ENCODE peak calls at places on chromosomes 3 and 15, in ten cellular contexts. One of them, this sample, is unnamed.

GRCh38 chr3:45911496-45912226 is 25.3 kb downstream of the CCR9 start:
- DNase-seq in aorta: no peak
- DNase-seq in stimulated activated CD4-positive, alpha-beta T cell treated with anti-CD3 and anti-CD28 coated beads, Interleukin-2, amount 100 ng/mL, for 48 hours: no peak
- DNase-seq in foreskin fibroblast: no peak
- DNase-seq in body of pancreas: no peak
- DNase-seq in neural progenitor cell: no peak
- DNase-seq in PC-3: no peak
- DNase-seq in GM12864: no peak
- DNase-seq in ovary: no peak
- DNase-seq in effector CD4-positive, alpha-beta T cell: no peak
- DNase-seq in this sample: no peak

GRCh38 chr15:63896336-63897115 is 62.8 kb upstream of the HERC1 start:
- DNase-seq in aorta: peak; percentile 69
- DNase-seq in stimulated activated CD4-positive, alpha-beta T cell treated with anti-CD3 and anti-CD28 coated beads, Interleukin-2, amount 100 ng/mL, for 48 hours: no peak
- DNase-seq in foreskin fibroblast: peak; percentile 77
- DNase-seq in body of pancreas: peak; percentile 27
- DNase-seq in neural progenitor cell: no peak
- DNase-seq in PC-3: peak; percentile 43
- DNase-seq in GM12864: peak; percentile 91
- DNase-seq in ovary: peak; percentile 38
- DNase-seq in effector CD4-positive, alpha-beta T cell: no peak
- DNase-seq in this sample: peak; percentile 50

GRCh38 chr3:128992926-128993460 is 883 bp downstream of the CFAP92 start:
- DNase-seq in aorta: no peak
- DNase-seq in stimulated activated CD4-positive, alpha-beta T cell treated with anti-CD3 and anti-CD28 coated beads, Interleukin-2, amount 100 ng/mL, for 48 hours: no peak
- DNase-seq in foreskin fibroblast: no peak
- DNase-seq in body of pancreas: no peak
- DNase-seq in neural progenitor cell: no peak
- DNase-seq in PC-3: no peak
- DNase-seq in GM12864: no peak
- DNase-seq in ovary: no peak
- DNase-seq in effector CD4-positive, alpha-beta T cell: no peak
- DNase-seq in this sample: no peak

GRCh38 chr3:123089611-123090301 is 22.9 kb downstream of the PDIA5 start:
- DNase-seq in aorta: peak; percentile 87
- DNase-seq in stimulated activated CD4-positive, alpha-beta T cell treated with anti-CD3 and anti-CD28 coated beads, Interleukin-2, amount 100 ng/mL, for 48 hours: no peak
- DNase-seq in foreskin fibroblast: peak; percentile 58
- DNase-seq in body of pancreas: peak; percentile 89
- DNase-seq in neural progenitor cell: peak; percentile 38
- DNase-seq in PC-3: no peak
- DNase-seq in GM12864: no peak
- DNase-seq in ovary: peak; percentile 62
- DNase-seq in effector CD4-positive, alpha-beta T cell: no peak
- DNase-seq in this sample: peak; percentile 66

GRCh38 chr15:74402337-74402839 is 31.4 kb downstream of the SEMA7A start:
- DNase-seq in aorta: no peak
- DNase-seq in stimulated activated CD4-positive, alpha-beta T cell treated with anti-CD3 and anti-CD28 coated beads, Interleukin-2, amount 100 ng/mL, for 48 hours: no peak
- DNase-seq in foreskin fibroblast: no peak
- DNase-seq in body of pancreas: no peak
- DNase-seq in neural progenitor cell: no peak
- DNase-seq in PC-3: no peak
- DNase-seq in GM12864: no peak
- DNase-seq in ovary: no peak
- DNase-seq in effector CD4-positive, alpha-beta T cell: no peak
- DNase-seq in this sample: no peak

GRCh38 chr3:24368605-24369004 is 126.0 kb downstream of the THRB start:
- DNase-seq in aorta: no peak
- DNase-seq in stimulated activated CD4-positive, alpha-beta T cell treated with anti-CD3 and anti-CD28 coated beads, Interleukin-2, amount 100 ng/mL, for 48 hours: no peak
- DNase-seq in foreskin fibroblast: peak; percentile 18
- DNase-seq in body of pancreas: no peak
- DNase-seq in neural progenitor cell: no peak
- DNase-seq in PC-3: no peak
- DNase-seq in GM12864: no peak
- DNase-seq in ovary: no peak
- DNase-seq in effector CD4-positive, alpha-beta T cell: no peak
- DNase-seq in this sample: no peak

GRCh38 chr15:70632981-70633380 is 130.4 kb downstream of the UACA start:
- DNase-seq in aorta: no peak
- DNase-seq in stimulated activated CD4-positive, alpha-beta T cell treated with anti-CD3 and anti-CD28 coated beads, Interleukin-2, amount 100 ng/mL, for 48 hours: no peak
- DNase-seq in foreskin fibroblast: no peak
- DNase-seq in body of pancreas: no peak
- DNase-seq in neural progenitor cell: peak; percentile 79
- DNase-seq in PC-3: peak; percentile 88
- DNase-seq in GM12864: no peak
- DNase-seq in ovary: no peak
- DNase-seq in effector CD4-positive, alpha-beta T cell: no peak
- DNase-seq in this sample: no peak

GRCh38 chr15:58528197-58528870 is 96.5 kb downstream of the LIPC start:
- DNase-seq in aorta: no peak
- DNase-seq in stimulated activated CD4-positive, alpha-beta T cell treated with anti-CD3 and anti-CD28 coated beads, Interleukin-2, amount 100 ng/mL, for 48 hours: no peak
- DNase-seq in foreskin fibroblast: peak; percentile 75
- DNase-seq in body of pancreas: peak; percentile 85
- DNase-seq in neural progenitor cell: no peak
- DNase-seq in PC-3: peak; percentile 26
- DNase-seq in GM12864: no peak
- DNase-seq in ovary: peak; percentile 54
- DNase-seq in effector CD4-positive, alpha-beta T cell: no peak
- DNase-seq in this sample: peak; percentile 69

GRCh38 chr3:52820741-52821140 is 9.7 kb downstream of the ITIH4 start:
- DNase-seq in aorta: no peak
- DNase-seq in stimulated activated CD4-positive, alpha-beta T cell treated with anti-CD3 and anti-CD28 coated beads, Interleukin-2, amount 100 ng/mL, for 48 hours: peak; percentile 19
- DNase-seq in foreskin fibroblast: peak; percentile 41
- DNase-seq in body of pancreas: peak; percentile 23
- DNase-seq in neural progenitor cell: peak; percentile 76
- DNase-seq in PC-3: peak; percentile 53
- DNase-seq in GM12864: no peak
- DNase-seq in ovary: no peak
- DNase-seq in effector CD4-positive, alpha-beta T cell: no peak
- DNase-seq in this sample: peak; percentile 40

GRCh38 chr3:139339219-139339906 is 4.5 kb upstream of the MRPS22 start:
- DNase-seq in aorta: no peak
- DNase-seq in stimulated activated CD4-positive, alpha-beta T cell treated with anti-CD3 and anti-CD28 coated beads, Interleukin-2, amount 100 ng/mL, for 48 hours: no peak
- DNase-seq in foreskin fibroblast: peak; percentile 46
- DNase-seq in body of pancreas: no peak
- DNase-seq in neural progenitor cell: no peak
- DNase-seq in PC-3: no peak
- DNase-seq in GM12864: no peak
- DNase-seq in ovary: no peak
- DNase-seq in effector CD4-positive, alpha-beta T cell: no peak
- DNase-seq in this sample: no peak

GRCh38 chr3:81463761-81464160 is 297.7 kb downstream of the GBE1 start:
- DNase-seq in aorta: no peak
- DNase-seq in stimulated activated CD4-positive, alpha-beta T cell treated with anti-CD3 and anti-CD28 coated beads, Interleukin-2, amount 100 ng/mL, for 48 hours: no peak
- DNase-seq in foreskin fibroblast: peak; percentile 54
- DNase-seq in body of pancreas: no peak
- DNase-seq in neural progenitor cell: no peak
- DNase-seq in PC-3: no peak
- DNase-seq in GM12864: no peak
- DNase-seq in ovary: no peak
- DNase-seq in effector CD4-positive, alpha-beta T cell: no peak
- DNase-seq in this sample: no peak

This sample was measured in testis.